ENCODE peak calls at places on chromosomes 4 and X, in seven cellular contexts. B, D, Z, L, N, V and H are unnamed samples. For H3K9me3, the result is how much of the 10 kb centered on the place peaks cover.

GRCh38 chrX:24023972-24024664 is 2.9 kb downstream of the KLHL15 start:
- DNase-seq in Z (peak), V (no peak), B (no peak), L (peak), N (no peak), D (no peak), H (no peak)

GRCh38 chrX:15128838-15129237 is 141.0 kb downstream of the ASB9 start:
- DNase-seq in V (no peak), B (no peak), N (no peak), Z (no peak), L (no peak), D (no peak), H (no peak)

GRCh38 chrX:38080808-38081207 is 74.5 kb downstream of the SYTL5 start:
- DNase-seq in L (no peak), B (no peak), V (no peak), N (no peak), Z (peak), D (no peak), H (no peak)

GRCh38 chr4:94728056-94728766 is 29.5 kb upstream of the BMPR1B start:
- DNase-seq in Z (no peak), V (no peak), L (no peak), B (no peak), N (no peak), D (no peak), H (no peak)

GRCh38 chr4:125432078-125432477 is 117.3 kb downstream of the FAT4 start:
- DNase-seq in Z (no peak), V (no peak), B (peak), L (no peak), D (no peak), N (no peak), H (peak)

GRCh38 chr4:111838406-111838930 is 306.8 kb upstream of the FAM241A start:
- DNase-seq in L (no peak), V (no peak), B (no peak), Z (no peak), N (no peak), D (no peak), H (no peak)

GRCh38 chr4:2800691-2801596 is 8.1 kb downstream of the SH3BP2 start:
- DNase-seq in D (peak), L (no peak), V (peak), N (peak), B (peak), Z (no peak), H (peak)

GRCh38 chr4:8609824-8610350 is 17.3 kb downstream of the CPZ start:
- DNase-seq in B (no peak), L (no peak), V (no peak), Z (no peak), N (no peak), D (no peak), H (no peak)

GRCh38 chr4:137707626-137708025 is 175.3 kb upstream of the PCDH18 start:
- DNase-seq in L (no peak), V (no peak), Z (peak), B (no peak), N (no peak), D (no peak), H (peak)

GRCh38 chr4:38664704-38665401 is 854 bp downstream of the KLF3 start:
- DNase-seq in V (peak), D (peak), B (peak), L (no peak), N (peak), Z (peak), H (peak)

GRCh38 chrX:49079489-49080428 is at the start of gene WDR45:
- DNase-seq in Z (peak), L (peak), N (peak), B (peak), D (peak), V (peak), H (peak)

GRCh38 chr4:169640261-169640880 is 20.0 kb downstream of the CLCN3 start:
- DNase-seq in Z (peak), N (no peak), B (no peak), V (no peak), L (no peak), D (no peak), H (peak)

GRCh38 chrX:153153516-153153915 is 25.6 kb upstream of the MAGEA1 start:
- DNase-seq in B (no peak), Z (no peak), N (no peak), V (no peak), D (no peak), L (no peak), H (no peak)

GRCh38 chr4:25457053-25457715 is 80.1 kb downstream of the ANAPC4 start:
- DNase-seq in N (no peak), B (no peak), V (no peak), L (no peak), Z (peak), D (no peak), H (peak)

GRCh38 chr4:8258813-8259212 is 10.7 kb upstream of the HTRA3 start:
- DNase-seq in N (no peak), Z (no peak), D (no peak), V (no peak), B (no peak), L (no peak), H (no peak)

GRCh38 chr4:6742989-6743388 is 27.0 kb downstream of the BLOC1S4 start:
- DNase-seq in Z (no peak), L (no peak), D (no peak), N (no peak), V (no peak), B (no peak), H (no peak)

GRCh38 chrX:153338836-153339235 is 4.9 kb downstream of the ZNF275 start:
- DNase-seq in B (no peak), V (no peak), D (no peak), Z (no peak), N (no peak), L (no peak), H (no peak)

GRCh38 chr4:38621004-38621684 is 42.9 kb upstream of the KLF3 start:
- DNase-seq in D (no peak), L (no peak), N (no peak), V (no peak), Z (peak), B (no peak), H (peak)

GRCh38 chrX:33892670-33893069 is 239.4 kb downstream of the FAM47A start:
- DNase-seq in D (no peak), L (no peak), V (no peak), B (no peak), N (no peak), Z (no peak), H (no peak)

GRCh38 chrX:132638313-132638712 is 149.5 kb upstream of the MBNL3 start:
- DNase-seq in V (no peak), B (no peak), L (no peak), D (no peak), N (no peak), Z (no peak), H (no peak)

GRCh38 chr4:170497105-170497504 is 407.3 kb upstream of the AADAT start:
- DNase-seq in N (no peak), L (no peak), Z (peak), D (no peak), B (no peak), V (no peak), H (no peak)

GRCh38 chrX:123731258-123731986 is 1.4 kb downstream of the THOC2 start:
- DNase-seq in Z (peak), D (no peak), L (peak), V (no peak), N (no peak), B (no peak), H (peak)

GRCh38 chr4:136861081-136861480 is 671.2 kb downstream of the PCDH18 start:
- DNase-seq in D (no peak), L (no peak), Z (no peak), V (no peak), B (no peak), N (no peak), H (no peak)

GRCh38 chr4:33091961-33092360 is 2371.8 kb downstream of the PCDH7 start:
- DNase-seq in N (no peak), V (no peak), Z (peak), B (no peak), L (no peak), D (no peak), H (no peak)

GRCh38 chr4:125314676-125315570 is at the start of gene FAT4:
- DNase-seq in N (peak), B (peak), D (peak), Z (peak), L (no peak), V (peak), H (peak)

GRCh38 chr4:78592104-78592783 is 40.7 kb downstream of the ANXA3 start:
- DNase-seq in L (peak), D (no peak), B (no peak), N (no peak), Z (peak), V (no peak), H (no peak)

GRCh38 chr4:70365479-70365878 is 4.9 kb downstream of the SMR3A start:
- DNase-seq in D (no peak), L (no peak), B (no peak), N (no peak), Z (peak), V (no peak), H (no peak)

GRCh38 chr4:56618734-56619133 is 62.4 kb downstream of the HOPX start:
- DNase-seq in N (no peak), L (no peak), D (no peak), B (no peak), Z (no peak), V (no peak), H (no peak)

GRCh38 chr4:138673053-138673452 is 342.5 kb upstream of the NOCT start:
- DNase-seq in Z (no peak), V (no peak), D (no peak), L (no peak), B (no peak), N (peak), H (no peak)

GRCh38 chr4:24583451-24584174 is 741 bp downstream of the DHX15 start:
- DNase-seq in B (peak), D (peak), N (peak), L (peak), Z (peak), V (peak), H (peak)

GRCh38 chr4:118032691-118033090 is 1.6 kb upstream of the NDST3 start:
- DNase-seq in V (no peak), N (no peak), L (no peak), B (no peak), D (no peak), Z (peak), H (peak)

GRCh38 chr4:188701952-188702351 is 562.7 kb downstream of the TRIML1 start:
- DNase-seq in L (no peak), B (no peak), D (no peak), Z (no peak), V (no peak), N (no peak), H (no peak)

GRCh38 chrX:107741318-107741813 is 34.2 kb downstream of the TSC22D3 start:
- DNase-seq in V (no peak), L (no peak), Z (no peak), D (no peak), N (no peak), B (no peak), H (no peak)

GRCh38 chr4:141900841-141901240 is 264.5 kb downstream of the IL15 start:
- DNase-seq in L (no peak), B (no peak), D (no peak), V (no peak), Z (peak), N (no peak), H (no peak)

GRCh38 chr4:98641393-98641792 is 17.0 kb downstream of the TSPAN5 start:
- DNase-seq in Z (no peak), V (no peak), D (no peak), L (no peak), B (no peak), N (no peak), H (no peak)

DNA sequence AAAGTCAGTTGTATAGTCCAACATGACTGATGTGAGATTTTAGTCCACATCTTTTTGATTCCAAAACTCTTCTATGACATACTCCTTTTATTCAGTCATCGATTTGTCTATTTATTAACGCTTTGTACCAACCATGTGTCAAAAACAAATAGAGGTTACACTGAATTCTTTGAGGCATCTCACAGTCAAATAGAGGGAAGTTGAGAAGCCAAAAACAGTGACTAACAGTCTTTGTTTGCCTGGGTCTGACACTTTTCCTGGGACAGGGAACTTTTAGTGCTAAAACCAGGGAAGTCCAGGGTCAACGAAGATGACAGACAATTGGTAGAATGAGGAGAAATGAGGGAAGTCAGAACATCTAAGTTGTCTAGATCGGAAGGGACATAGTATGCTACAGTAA is 169.9 kb upstream of the HS3ST1 start:
- DNase-seq in L (no peak), Z (peak), V (no peak), N (no peak), D (no peak), B (no peak), H (no peak)
- H3K9me3 ChIP-seq in L (under half), Z (under half), V (under half), N (under half), D (under half), B (under half), H (under half)

DNA sequence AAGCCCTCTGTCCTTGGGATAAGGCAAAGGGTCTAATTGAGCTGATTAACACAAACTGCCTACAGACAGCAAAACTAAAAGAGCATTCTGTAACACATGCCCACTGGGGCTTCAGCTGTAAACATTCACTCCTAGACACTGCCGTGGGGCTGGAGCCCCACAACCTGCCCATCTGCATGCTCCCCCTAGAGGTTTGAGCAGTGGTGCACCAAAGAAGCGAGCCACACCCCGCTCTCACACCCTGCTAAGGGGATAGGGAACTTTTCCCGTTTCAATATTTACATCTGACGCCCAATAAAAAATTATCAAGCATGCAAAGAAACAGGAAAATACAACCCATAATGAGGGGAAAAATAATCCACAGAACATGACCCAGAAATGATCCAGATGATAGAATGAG is 46.9 kb upstream of the HSD17B10 start:
- DNase-seq in D (no peak), V (no peak), L (no peak), B (no peak), Z (peak), N (no peak), H (no peak)
- TF ChIP-seq CTCF in D (no peak), V (no peak), L (peak), B (no peak), Z (peak), N (no peak), H (peak)

GRCh38 chrX:145953628-145954027 is 136.0 kb downstream of the SLITRK2 start:
- DNase-seq in D (no peak), B (no peak), V (no peak), Z (no peak), N (no peak), L (no peak), H (no peak)
- H3K9me3 ChIP-seq in D (under half), B (under half), V (under half), Z (under half), N (under half), L (under half), H (under half)

GRCh38 chr4:4779486-4779885 is 80.0 kb upstream of the MSX1 start:
- DNase-seq in V (no peak), Z (no peak), D (no peak), B (no peak), L (no peak), N (no peak), H (no peak)
- TF ChIP-seq CTCF in V (no peak), Z (no peak), D (no peak), B (no peak), L (no peak), N (no peak), H (no peak)

DNA sequence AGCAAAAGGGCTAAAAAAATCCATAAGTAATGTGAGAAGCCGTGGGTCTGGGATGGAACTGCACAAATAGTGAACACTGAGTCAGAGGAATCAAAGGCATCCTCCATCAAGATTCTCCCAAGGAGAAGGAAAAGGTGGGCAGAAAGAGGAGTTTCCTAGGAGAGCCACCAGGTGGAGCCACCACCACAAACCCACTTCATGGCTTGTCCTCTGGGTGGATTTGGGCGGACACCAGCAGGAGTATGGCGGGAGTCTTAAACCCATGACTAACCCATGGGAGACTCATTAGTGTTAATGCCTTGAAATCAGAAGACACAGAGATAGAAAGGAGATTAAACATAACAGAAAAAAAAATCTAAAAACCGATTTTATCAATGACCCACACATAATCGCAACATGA is 147.7 kb downstream of the SH3KBP1 start:
- DNase-seq in L (peak), V (peak), D (peak), N (peak), Z (peak), B (peak), H (peak)
- H3K9me3 ChIP-seq in L (under half), V (under half), D (under half), N (under half), Z (under half), B (under half), H (under half)

DNA sequence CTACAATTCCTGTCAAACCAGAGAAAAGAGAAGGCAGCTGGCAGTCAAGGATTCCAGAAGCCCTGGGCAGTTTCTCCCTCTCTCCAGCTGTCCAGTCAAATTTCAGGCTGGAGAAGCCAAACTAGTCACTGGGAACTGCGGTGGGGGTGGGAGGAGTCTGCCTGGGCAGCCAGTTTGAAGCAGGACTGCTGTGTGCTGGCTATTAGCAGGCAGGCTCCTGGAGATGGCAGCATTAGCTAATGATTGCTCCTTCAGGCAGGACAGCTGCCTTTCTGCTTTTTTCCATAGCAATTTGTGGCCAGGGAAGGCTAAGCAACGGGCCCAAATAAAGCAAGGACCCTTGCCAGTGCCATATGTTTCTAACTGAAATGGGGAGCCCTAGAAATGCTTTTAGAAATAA is 44.7 kb upstream of the FGF13 start:
- DNase-seq in L (no peak), V (peak), N (peak), D (no peak), B (peak), Z (peak), H (peak)
- TF ChIP-seq CTCF in L (no peak), V (peak), N (no peak), D (peak), B (peak), Z (peak), H (peak)

DNA sequence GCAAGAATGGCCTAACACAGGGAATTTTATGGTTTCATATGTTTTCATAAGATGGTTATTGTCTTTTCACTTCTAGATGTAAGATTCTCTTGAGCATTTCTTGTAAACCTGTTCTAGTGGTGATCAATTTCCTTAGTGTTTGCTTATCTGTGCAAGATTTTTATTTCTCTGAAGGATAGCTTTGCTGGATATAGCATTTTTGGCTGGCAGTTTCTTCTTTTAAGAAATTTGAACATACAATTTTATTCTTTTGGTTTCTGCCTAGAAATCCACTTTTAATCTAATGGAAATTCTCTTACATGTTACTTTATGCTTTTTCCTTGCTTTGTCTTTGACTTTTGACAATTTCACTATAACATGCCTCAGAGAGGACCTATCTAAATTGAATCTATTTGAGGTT is 276.5 kb upstream of the SFRP2 start:
- DNase-seq in N (no peak), Z (no peak), D (no peak), B (no peak), V (no peak), L (no peak), H (no peak)
- H3K9me3 ChIP-seq in N (under half), Z (under half), D (under half), B (half or more), V (under half), L (under half), H (under half)

GRCh38 chr4:73661646-73662119 is 41.4 kb upstream of the RASSF6 start:
- DNase-seq in Z (peak), D (no peak), B (no peak), V (no peak), L (no peak), N (no peak), H (peak)
- TF ChIP-seq CTCF in Z (no peak), D (no peak), B (no peak), V (no peak), L (no peak), N (no peak), H (peak)

DNA sequence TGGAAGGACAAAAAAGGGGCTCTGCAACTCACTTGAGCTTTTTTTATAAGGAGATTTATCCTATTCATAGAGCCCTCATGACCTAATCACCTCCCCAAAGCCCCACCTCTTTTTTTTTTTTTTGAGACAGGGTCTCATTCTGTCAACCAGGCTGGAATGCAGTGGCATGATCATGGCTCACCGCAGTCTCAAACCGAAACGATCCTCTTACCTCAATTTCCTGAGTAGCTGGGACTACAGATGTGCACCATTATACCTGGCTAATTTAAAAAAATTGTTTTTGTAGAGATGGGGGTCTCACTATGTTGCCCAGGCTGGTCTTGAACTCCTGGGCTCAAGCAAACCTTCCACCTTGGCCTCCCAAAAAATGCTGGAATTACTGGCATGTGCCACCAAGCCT is 61.6 kb upstream of the PDGFRA start:
- DNase-seq in N (no peak), Z (no peak), B (no peak), V (no peak), D (no peak), L (no peak), H (no peak)
- H3K9me3 ChIP-seq in N (under half), Z (under half), B (under half), V (under half), D (under half), L (under half), H (under half)

GRCh38 chr4:995311-996026 is 2.3 kb upstream of the SLC26A1 start:
- DNase-seq in Z (no peak), N (no peak), V (no peak), L (no peak), B (no peak), D (no peak), H (no peak)
- TF ChIP-seq CTCF in Z (no peak), N (no peak), V (no peak), L (no peak), B (no peak), D (no peak), H (no peak)